ENCODE peak calls at places on chromosomes 7 and 10, in six cellular contexts. One of them, this sample, is unnamed.

GRCh38 chr10:29119374-29119773 is 169.5 kb upstream of the LYZL1 start:
- DNase-seq in NCI-H69: peak; percentile 56
- DNase-seq in nucleus accumbens: no peak
- DNase-seq in NCI-H345: no peak
- DNase-seq in erythroblast: peak; percentile 54
- DNase-seq in T follicular helper cell: no peak
- DNase-seq in this sample: peak; percentile 7

GRCh38 chr7:107703872-107704271 is 40.1 kb upstream of the CBLL1 start:
- DNase-seq in NCI-H69: no peak
- DNase-seq in nucleus accumbens: no peak
- DNase-seq in T follicular helper cell: no peak
- DNase-seq in erythroblast: no peak
- DNase-seq in NCI-H345: no peak
- DNase-seq in this sample: no peak

GRCh38 chr10:21953585-21954057 is 49.9 kb downstream of the DNAJC1 start:
- DNase-seq in NCI-H69: peak; percentile 73
- DNase-seq in NCI-H345: no peak
- DNase-seq in T follicular helper cell: no peak
- DNase-seq in erythroblast: peak; percentile 38
- DNase-seq in nucleus accumbens: no peak
- DNase-seq in this sample: peak; percentile 11

GRCh38 chr10:31475514-31475913 is 156.5 kb downstream of the ZEB1 start:
- DNase-seq in nucleus accumbens: no peak
- DNase-seq in erythroblast: no peak
- DNase-seq in T follicular helper cell: no peak
- DNase-seq in NCI-H345: no peak
- DNase-seq in NCI-H69: no peak
- DNase-seq in this sample: no peak

GRCh38 chr7:30142710-30143109 is 7.9 kb downstream of the MTURN start:
- DNase-seq in T follicular helper cell: no peak
- DNase-seq in erythroblast: no peak
- DNase-seq in NCI-H345: peak; percentile 46
- DNase-seq in NCI-H69: peak; percentile 89
- DNase-seq in nucleus accumbens: no peak
- DNase-seq in this sample: peak; percentile 39

GRCh38 chr10:48802611-48803046 is 118.0 kb downstream of the WDFY4 start:
- DNase-seq in NCI-H345: no peak
- DNase-seq in erythroblast: no peak
- DNase-seq in NCI-H69: no peak
- DNase-seq in T follicular helper cell: no peak
- DNase-seq in nucleus accumbens: no peak
- DNase-seq in this sample: no peak

GRCh38 chr10:60942604-60943269 is 1.2 kb downstream of the RHOBTB1 start:
- DNase-seq in erythroblast: peak; percentile 26
- DNase-seq in NCI-H69: peak; percentile 60
- DNase-seq in T follicular helper cell: no peak
- DNase-seq in nucleus accumbens: peak; percentile 29
- DNase-seq in NCI-H345: no peak
- DNase-seq in this sample: no peak

GRCh38 chr7:84912993-84913635 is 273.7 kb downstream of the SEMA3D start:
- DNase-seq in nucleus accumbens: no peak
- DNase-seq in T follicular helper cell: no peak
- DNase-seq in NCI-H69: no peak
- DNase-seq in NCI-H345: no peak
- DNase-seq in erythroblast: no peak
- DNase-seq in this sample: no peak

GRCh38 chr7:15280078-15280734 is 281.6 kb downstream of the AGMO start:
- DNase-seq in T follicular helper cell: no peak
- DNase-seq in erythroblast: no peak
- DNase-seq in NCI-H345: no peak
- DNase-seq in nucleus accumbens: no peak
- DNase-seq in NCI-H69: no peak
- DNase-seq in this sample: no peak

GRCh38 chr7:44066494-44067063 is 1.2 kb upstream of the PGAM2 start:
- DNase-seq in nucleus accumbens: no peak
- DNase-seq in erythroblast: no peak
- DNase-seq in NCI-H69: no peak
- DNase-seq in NCI-H345: no peak
- DNase-seq in T follicular helper cell: no peak
- DNase-seq in this sample: no peak

GRCh38 chr10:112379635-112380296 is 5.8 kb downstream of the ACSL5 start:
- DNase-seq in T follicular helper cell: no peak
- DNase-seq in NCI-H345: no peak
- DNase-seq in erythroblast: peak; percentile 53
- DNase-seq in nucleus accumbens: no peak
- DNase-seq in NCI-H69: no peak
- DNase-seq in this sample: no peak

GRCh38 chr7:85125679-85126078 is 61.2 kb downstream of the SEMA3D start:
- DNase-seq in erythroblast: no peak
- DNase-seq in NCI-H345: no peak
- DNase-seq in nucleus accumbens: no peak
- DNase-seq in NCI-H69: peak; percentile 2
- DNase-seq in T follicular helper cell: no peak
- DNase-seq in this sample: no peak

GRCh38 chr7:55053651-55054226 is 34.9 kb downstream of the EGFR start:
- DNase-seq in erythroblast: no peak
- DNase-seq in nucleus accumbens: no peak
- DNase-seq in T follicular helper cell: no peak
- DNase-seq in NCI-H69: no peak
- DNase-seq in NCI-H345: no peak
- DNase-seq in this sample: no peak

GRCh38 chr7:100888529-100888987 is 957 bp downstream of the UFSP1 start:
- DNase-seq in NCI-H345: no peak
- DNase-seq in NCI-H69: no peak
- DNase-seq in T follicular helper cell: no peak
- DNase-seq in erythroblast: no peak
- DNase-seq in nucleus accumbens: no peak
- DNase-seq in this sample: no peak

GRCh38 chr10:129896231-129897150 is 67.6 kb downstream of the EBF3 start:
- DNase-seq in NCI-H345: no peak
- DNase-seq in T follicular helper cell: no peak
- DNase-seq in NCI-H69: no peak
- DNase-seq in nucleus accumbens: no peak
- DNase-seq in erythroblast: no peak
- DNase-seq in this sample: no peak

GRCh38 chr7:155213385-155213784 is 84.3 kb upstream of the INSIG1 start:
- DNase-seq in NCI-H69: peak; percentile 14
- DNase-seq in nucleus accumbens: no peak
- DNase-seq in erythroblast: no peak
- DNase-seq in NCI-H345: no peak
- DNase-seq in T follicular helper cell: no peak
- DNase-seq in this sample: no peak

GRCh38 chr7:28573751-28574295 is 161.5 kb downstream of the CREB5 start:
- DNase-seq in NCI-H69: peak; percentile 68
- DNase-seq in erythroblast: no peak
- DNase-seq in T follicular helper cell: no peak
- DNase-seq in NCI-H345: no peak
- DNase-seq in nucleus accumbens: no peak
- DNase-seq in this sample: peak; percentile 91

GRCh38 chr7:66629222-66629658 is 559 bp downstream of the KCTD7 start:
- DNase-seq in T follicular helper cell: no peak
- DNase-seq in NCI-H345: peak; percentile 67
- DNase-seq in nucleus accumbens: no peak
- DNase-seq in erythroblast: no peak
- DNase-seq in NCI-H69: no peak
- DNase-seq in this sample: peak; percentile 52

GRCh38 chr10:28445511-28445910 is 87.4 kb upstream of the WAC start:
- DNase-seq in NCI-H345: no peak
- DNase-seq in T follicular helper cell: no peak
- DNase-seq in nucleus accumbens: no peak
- DNase-seq in NCI-H69: no peak
- DNase-seq in erythroblast: no peak
- DNase-seq in this sample: no peak

GRCh38 chr7:135728136-135728669 is at the start of gene SLC13A4:
- DNase-seq in NCI-H345: no peak
- DNase-seq in NCI-H69: no peak
- DNase-seq in erythroblast: no peak
- DNase-seq in nucleus accumbens: no peak
- DNase-seq in T follicular helper cell: no peak
- DNase-seq in this sample: no peak

GRCh38 chr10:127872871-127873600 is 19.7 kb downstream of the CLRN3 start:
- DNase-seq in T follicular helper cell: no peak
- DNase-seq in NCI-H345: no peak
- DNase-seq in nucleus accumbens: no peak
- DNase-seq in NCI-H69: no peak
- DNase-seq in erythroblast: no peak
- DNase-seq in this sample: no peak

GRCh38 chr10:52314822-52315552 is 906 bp downstream of the DKK1 start:
- DNase-seq in T follicular helper cell: no peak
- DNase-seq in NCI-H345: peak; percentile 23
- DNase-seq in erythroblast: no peak
- DNase-seq in NCI-H69: peak; percentile 15
- DNase-seq in nucleus accumbens: peak; percentile 24
- DNase-seq in this sample: no peak

GRCh38 chr10:53839437-53840039 is 961.5 kb downstream of the PCDH15 start:
- DNase-seq in erythroblast: peak; percentile 21
- DNase-seq in T follicular helper cell: no peak
- DNase-seq in NCI-H69: peak; percentile 48
- DNase-seq in nucleus accumbens: no peak
- DNase-seq in NCI-H345: no peak
- DNase-seq in this sample: peak; percentile 4

GRCh38 chr10:15775513-15775912 is 55.8 kb upstream of the ITGA8 start:
- DNase-seq in T follicular helper cell: no peak
- DNase-seq in NCI-H345: no peak
- DNase-seq in NCI-H69: no peak
- DNase-seq in erythroblast: no peak
- DNase-seq in nucleus accumbens: no peak
- DNase-seq in this sample: no peak

GRCh38 chr7:65269150-65269856 is 104.4 kb upstream of the ZNF92 start:
- DNase-seq in NCI-H69: peak; percentile 92
- DNase-seq in NCI-H345: peak; percentile 94
- DNase-seq in nucleus accumbens: no peak
- DNase-seq in erythroblast: peak; percentile 61
- DNase-seq in T follicular helper cell: no peak
- DNase-seq in this sample: peak; percentile 93

GRCh38 chr7:74183142-74183541 is 9.0 kb downstream of the EIF4H start:
- DNase-seq in T follicular helper cell: no peak
- DNase-seq in nucleus accumbens: no peak
- DNase-seq in erythroblast: no peak
- DNase-seq in NCI-H69: no peak
- DNase-seq in NCI-H345: no peak
- DNase-seq in this sample: no peak

GRCh38 chr10:93030409-93030808 is 30.2 kb upstream of the CYP26C1 start:
- DNase-seq in nucleus accumbens: no peak
- DNase-seq in NCI-H345: no peak
- DNase-seq in erythroblast: peak; percentile 23
- DNase-seq in T follicular helper cell: no peak
- DNase-seq in NCI-H69: no peak
- DNase-seq in this sample: no peak

GRCh38 chr10:71984798-71985388 is 20.7 kb downstream of the CHST3 start:
- DNase-seq in nucleus accumbens: no peak
- DNase-seq in NCI-H69: no peak
- DNase-seq in NCI-H345: no peak
- DNase-seq in erythroblast: no peak
- DNase-seq in T follicular helper cell: no peak
- DNase-seq in this sample: no peak

GRCh38 chr7:4238861-4239260 is 443.2 kb upstream of the FOXK1 start:
- DNase-seq in NCI-H345: no peak
- DNase-seq in NCI-H69: no peak
- DNase-seq in erythroblast: no peak
- DNase-seq in nucleus accumbens: no peak
- DNase-seq in T follicular helper cell: no peak
- DNase-seq in this sample: no peak

GRCh38 chr10:122336332-122336731 is 38.2 kb upstream of the PLEKHA1 start:
- DNase-seq in NCI-H345: no peak
- DNase-seq in T follicular helper cell: no peak
- DNase-seq in erythroblast: no peak
- DNase-seq in nucleus accumbens: no peak
- DNase-seq in NCI-H69: no peak
- DNase-seq in this sample: no peak

GRCh38 chr10:128220011-128220410 is 93.8 kb upstream of the MKI67 start:
- DNase-seq in nucleus accumbens: no peak
- DNase-seq in NCI-H345: no peak
- DNase-seq in NCI-H69: no peak
- DNase-seq in erythroblast: no peak
- DNase-seq in T follicular helper cell: no peak
- DNase-seq in this sample: no peak

GRCh38 chr10:101291254-101292193 is 62.3 kb upstream of the LBX1 start:
- DNase-seq in nucleus accumbens: peak; percentile 48
- DNase-seq in NCI-H345: peak; percentile 43
- DNase-seq in NCI-H69: peak; percentile 78
- DNase-seq in erythroblast: peak; percentile 73
- DNase-seq in T follicular helper cell: peak; percentile 21
- DNase-seq in this sample: peak; percentile 49

GRCh38 chr10:123527122-123527521 is 139.0 kb upstream of the GPR26 start:
- DNase-seq in nucleus accumbens: no peak
- DNase-seq in T follicular helper cell: no peak
- DNase-seq in erythroblast: no peak
- DNase-seq in NCI-H69: no peak
- DNase-seq in NCI-H345: no peak
- DNase-seq in this sample: no peak

GRCh38 chr7:146331369-146331768 is 214.8 kb downstream of the CNTNAP2 start:
- DNase-seq in NCI-H69: no peak
- DNase-seq in erythroblast: no peak
- DNase-seq in T follicular helper cell: no peak
- DNase-seq in nucleus accumbens: no peak
- DNase-seq in NCI-H345: no peak
- DNase-seq in this sample: no peak

GRCh38 chr7:37927739-37928444 is 7.5 kb downstream of the EPDR1 start:
- DNase-seq in nucleus accumbens: no peak
- DNase-seq in NCI-H345: no peak
- DNase-seq in erythroblast: no peak
- DNase-seq in T follicular helper cell: no peak
- DNase-seq in NCI-H69: no peak
- DNase-seq in this sample: no peak

GRCh38 chr10:7181416-7181815 is 229.4 kb downstream of the SFMBT2 start:
- DNase-seq in NCI-H69: no peak
- DNase-seq in NCI-H345: no peak
- DNase-seq in T follicular helper cell: no peak
- DNase-seq in nucleus accumbens: no peak
- DNase-seq in erythroblast: no peak
- DNase-seq in this sample: no peak

GRCh38 chr10:101116754-101117153 is 14.3 kb upstream of the TLX1 start:
- DNase-seq in NCI-H345: no peak
- DNase-seq in erythroblast: no peak
- DNase-seq in nucleus accumbens: no peak
- DNase-seq in T follicular helper cell: no peak
- DNase-seq in NCI-H69: no peak
- DNase-seq in this sample: no peak

GRCh38 chr7:54796150-54796549 is 37.1 kb upstream of the SEC61G start:
- DNase-seq in T follicular helper cell: no peak
- DNase-seq in NCI-H345: no peak
- DNase-seq in erythroblast: no peak
- DNase-seq in nucleus accumbens: no peak
- DNase-seq in NCI-H69: no peak
- DNase-seq in this sample: peak; percentile 46

GRCh38 chr10:46228076-46229071 is 58.4 kb upstream of the ANTXRL start:
- DNase-seq in erythroblast: peak; percentile 83
- DNase-seq in NCI-H69: peak; percentile 36
- DNase-seq in NCI-H345: no peak
- DNase-seq in T follicular helper cell: peak; percentile 38
- DNase-seq in nucleus accumbens: peak; percentile 67
- DNase-seq in this sample: peak; percentile 1

GRCh38 chr10:50623299-50624153 is at the start of gene SGMS1:
- DNase-seq in erythroblast: peak; percentile 89
- DNase-seq in T follicular helper cell: peak; percentile 64
- DNase-seq in nucleus accumbens: peak; percentile 86
- DNase-seq in NCI-H69: peak; percentile 89
- DNase-seq in NCI-H345: peak; percentile 83
- DNase-seq in this sample: no peak

This sample was measured in NCI-H748 treated with DMSO at 0.1 percent for 48 hours.